ENCODE peak calls at places on chromosomes 7 and 10, in nine cellular contexts. Z, C, Y, M, Q, X, R, K and U are unnamed samples.

GRCh38 chr7:115097175-115097671 is 175.3 kb downstream of the MDFIC start:
- DNase-seq in Y (no peak), X (peak), K (no peak), Z (no peak), R (no peak), M (peak), C (no peak), Q (no peak), U (no peak)

GRCh38 chr7:100965723-100966541 is 3.4 kb upstream of the MUC12 start:
- DNase-seq in M (no peak), Q (peak), C (peak), Y (no peak), K (no peak), X (peak), R (peak), Z (peak), U (peak)

GRCh38 chr7:63045575-63045974 is 953.1 kb upstream of the ZNF722 start:
- DNase-seq in C (no peak), Q (no peak), X (no peak), R (no peak), M (no peak), Y (no peak), Z (no peak), K (no peak), U (no peak)

GRCh38 chr7:26397326-26397725 is 105.7 kb downstream of the SNX10 start:
- DNase-seq in R (no peak), Q (no peak), Z (no peak), X (no peak), Y (no peak), K (no peak), C (no peak), M (no peak), U (no peak)

GRCh38 chr10:17479822-17480221 is 25.4 kb upstream of the ST8SIA6 start:
- DNase-seq in M (no peak), C (no peak), Y (no peak), Z (no peak), R (no peak), K (no peak), Q (no peak), X (no peak), U (no peak)

GRCh38 chr7:6121141-6121540 is 90.0 kb downstream of the ANKRD61 start:
- DNase-seq in X (peak), Q (no peak), Z (no peak), K (no peak), M (peak), C (no peak), Y (no peak), R (no peak), U (no peak)

GRCh38 chr7:36308031-36308430 is 81.6 kb upstream of the ANLN start:
- DNase-seq in Q (no peak), Z (no peak), C (peak), K (no peak), X (peak), Y (no peak), M (no peak), R (no peak), U (no peak)

GRCh38 chr10:128869101-128869712 is 597.8 kb upstream of the MGMT start:
- DNase-seq in Z (no peak), K (no peak), Q (no peak), R (no peak), M (no peak), Y (no peak), X (no peak), C (no peak), U (no peak)

GRCh38 chr7:20438665-20439376 is 108.1 kb downstream of the ITGB8 start:
- DNase-seq in Y (no peak), K (no peak), Z (no peak), C (no peak), Q (no peak), X (no peak), R (no peak), M (no peak), U (no peak)

GRCh38 chr7:37408241-37408884 is 40.3 kb downstream of the ELMO1 start:
- DNase-seq in Z (no peak), C (no peak), M (no peak), R (no peak), K (no peak), Q (no peak), X (no peak), Y (no peak), U (no peak)

GRCh38 chr10:130021373-130021950 is 57.4 kb upstream of the EBF3 start:
- DNase-seq in X (peak), K (no peak), C (peak), Y (no peak), M (peak), Q (peak), Z (no peak), R (no peak), U (no peak)

GRCh38 chr10:61871487-61871886 is 30.0 kb upstream of the ARID5B start:
- DNase-seq in R (no peak), Q (no peak), M (no peak), C (no peak), Z (no peak), Y (no peak), K (no peak), X (no peak), U (no peak)

GRCh38 chr10:61870521-61870895 is 31.0 kb upstream of the ARID5B start:
- DNase-seq in Z (no peak), Q (no peak), C (no peak), R (no peak), Y (no peak), M (no peak), K (no peak), X (no peak), U (no peak)

GRCh38 chr10:61866700-61867368 is 34.7 kb upstream of the ARID5B start:
- DNase-seq in Q (no peak), X (no peak), C (no peak), R (no peak), M (no peak), Z (no peak), Y (no peak), K (no peak), U (no peak)

GRCh38 chr10:61869772-61870520 is 31.6 kb upstream of the ARID5B start:
- DNase-seq in Q (no peak), Z (no peak), C (no peak), X (peak), Y (no peak), M (no peak), K (no peak), R (no peak), U (no peak)

DNA sequence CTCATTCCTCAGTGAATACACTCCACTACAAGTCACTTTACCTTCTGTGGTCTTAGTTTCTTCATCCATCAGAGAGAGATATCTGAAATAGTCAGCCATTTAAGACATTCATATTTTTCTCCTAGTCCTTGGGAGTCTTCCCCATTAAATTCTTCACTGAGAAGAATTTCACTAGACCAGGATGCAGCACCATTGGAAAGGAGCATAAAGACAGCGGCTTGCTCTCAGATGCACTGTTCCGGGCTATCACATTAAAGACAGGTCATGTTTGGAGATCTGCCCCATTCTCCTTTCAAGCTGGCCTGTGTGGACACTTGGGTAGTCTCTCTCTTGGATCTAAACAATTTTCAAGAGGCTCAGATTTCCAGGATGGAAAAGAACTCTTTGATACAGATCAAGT is 32.2 kb upstream of the ARID5B start:
- DNase-seq in X (no peak), M (no peak), R (no peak), Y (no peak), Z (no peak), C (no peak), Q (no peak), K (no peak), U (no peak)
- H3K4me3 ChIP-seq in X (no peak), M (no peak), R (peak), Y (no peak), Z (no peak), C (no peak), Q (no peak), K (no peak), U (no peak)

GRCh38 chr10:124703778-124704427 is 40.3 kb downstream of the FAM53B start:
- DNase-seq in R (peak), Z (no peak), X (no peak), M (no peak), C (peak), K (peak), Q (peak), Y (no peak), U (no peak)

GRCh38 chr10:124704428-124704805 is 39.8 kb downstream of the FAM53B start:
- DNase-seq in R (no peak), M (no peak), Y (no peak), K (no peak), Q (no peak), C (no peak), X (no peak), Z (no peak), U (no peak)

GRCh38 chr10:124706462-124706857 is 37.7 kb downstream of the FAM53B start:
- DNase-seq in Y (no peak), K (no peak), X (no peak), Q (peak), Z (no peak), R (no peak), C (no peak), M (no peak), U (no peak)

GRCh38 chr10:124705817-124706461 is 38.2 kb downstream of the FAM53B start:
- DNase-seq in X (no peak), R (peak), C (no peak), M (no peak), Q (no peak), Y (no peak), Z (no peak), K (no peak), U (no peak)

DNA sequence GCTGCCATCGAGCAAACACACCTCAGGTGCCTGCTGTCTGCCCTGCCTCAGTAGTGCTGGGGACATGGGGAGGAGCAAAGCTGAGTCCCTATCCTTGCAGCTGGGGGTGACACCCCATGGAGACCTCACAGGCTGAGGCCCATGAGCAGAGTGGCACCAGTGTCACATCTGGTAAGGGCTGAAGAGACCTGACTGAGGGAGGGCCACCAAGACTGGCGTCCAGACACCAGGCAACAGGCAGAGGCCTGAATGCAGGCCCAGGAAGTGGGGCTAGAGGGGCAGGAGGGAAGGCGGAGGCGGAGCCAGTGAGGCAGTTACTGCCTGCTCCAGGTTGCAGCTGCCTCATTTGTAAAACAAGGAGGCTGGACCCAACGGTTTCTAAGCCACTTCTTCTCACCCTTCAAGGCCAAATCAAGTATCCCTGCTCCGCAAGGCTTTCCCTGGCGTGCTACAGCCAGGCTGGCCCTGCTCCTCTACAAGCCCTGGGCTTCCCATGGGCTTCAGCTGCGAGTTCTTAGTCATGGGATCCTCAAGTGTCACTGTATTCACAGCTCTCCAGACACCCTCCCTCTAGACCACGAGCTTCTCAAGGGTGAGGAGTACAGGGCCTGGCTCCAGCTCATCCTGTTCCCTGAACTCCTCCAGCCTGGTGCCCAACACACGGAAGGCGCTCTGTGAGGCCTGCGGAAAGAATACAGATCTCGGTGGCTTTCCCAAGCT is 39.0 kb downstream of the FAM53B start:
- DNase-seq in Q (no peak), M (no peak), Y (no peak), Z (no peak), C (no peak), K (no peak), R (peak), X (no peak), U (no peak)
- H3K27ac ChIP-seq in Q (peak), M (no peak), Y (peak), Z (no peak), C (no peak), K (peak), R (peak), X (no peak), U (no peak)

DNA sequence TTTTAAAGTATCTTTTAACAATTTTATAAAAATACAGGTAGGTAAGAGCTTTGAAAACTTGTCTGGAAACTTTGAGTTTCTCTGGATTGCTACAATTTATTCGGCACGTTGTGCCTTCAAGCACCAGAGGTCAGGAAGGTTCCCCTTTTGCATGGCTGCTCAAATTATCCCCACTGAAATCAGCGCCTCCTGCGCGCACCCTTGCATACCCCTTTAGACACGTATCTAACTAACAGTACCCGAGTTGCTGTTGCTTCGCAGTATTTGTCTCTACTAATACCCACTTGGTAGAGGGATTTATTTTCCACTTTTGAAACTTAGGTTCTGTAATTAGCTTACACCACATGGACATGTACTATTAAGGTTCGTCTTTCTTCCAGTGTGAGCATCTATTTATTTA is 1.6 kb downstream of the MEOX2 start:
- DNase-seq in C (peak), K (no peak), Z (no peak), Q (peak), X (peak), Y (no peak), R (no peak), M (no peak), U (no peak)
- H3K4me3 ChIP-seq in C (peak), K (peak), Z (no peak), Q (peak), X (no peak), Y (no peak), R (peak), M (no peak), U (no peak)

DNA sequence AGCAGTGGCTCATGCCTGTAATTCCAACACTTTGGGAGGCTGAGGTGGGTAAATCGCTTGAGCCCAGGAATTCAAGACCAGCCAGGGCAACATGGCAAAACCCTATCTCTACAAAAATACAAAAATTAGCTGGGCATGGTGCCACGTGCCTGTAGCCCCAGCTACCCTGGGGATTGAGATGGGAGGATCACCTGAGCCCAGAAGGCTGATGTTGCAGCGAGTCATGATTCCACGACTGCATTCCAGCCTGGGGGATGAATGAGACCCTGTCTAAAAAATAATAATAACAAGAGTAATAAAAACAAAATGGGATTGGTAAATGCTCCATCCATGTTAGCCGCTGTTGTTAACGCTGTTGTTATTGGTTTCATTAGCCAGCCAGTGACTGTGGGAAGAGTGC is 1.3 kb upstream of the HKDC1 start:
- DNase-seq in Z (no peak), M (no peak), Y (no peak), K (no peak), X (peak), C (no peak), Q (no peak), R (no peak), U (no peak)
- H3K27ac ChIP-seq in Z (peak), M (peak), Y (no peak), K (no peak), X (no peak), C (no peak), Q (no peak), R (no peak), U (no peak)